ENCODE peak calls at places on chromosome 17, in six cellular contexts. O, D, Y, V, P and J are unnamed samples.

GRCh38 chr17:39608601-39609000 is 881 bp upstream of the NEUROD2 start:
- DNase-seq in O (no peak), D (no peak), Y (no peak), V (no peak), P (no peak), J (no peak)

GRCh38 chr17:65588194-65588808 is 26.9 kb upstream of the AXIN2 start:
- DNase-seq in O (no peak), D (no peak), Y (no peak), V (no peak), P (peak), J (no peak)

GRCh38 chr17:43664096-43664495 is 2.4 kb upstream of the MEOX1 start:
- DNase-seq in O (no peak), D (no peak), Y (no peak), V (no peak), P (no peak), J (no peak)

GRCh38 chr17:58786586-58787295 is 31.1 kb downstream of the PPM1E start:
- DNase-seq in O (no peak), D (peak), Y (no peak), V (peak), P (no peak), J (peak)

GRCh38 chr17:29091591-29092291 is 48.8 kb downstream of the PIPOX start:
- DNase-seq in O (no peak), D (no peak), Y (no peak), V (peak), P (no peak), J (no peak)

GRCh38 chr17:31858647-31859486 is at the start of gene COPRS:
- DNase-seq in O (peak), D (peak), Y (peak), V (peak), P (peak), J (peak)

GRCh38 chr17:6713918-6714271 is 726 bp upstream of the SLC13A5 start:
- DNase-seq in O (no peak), D (no peak), Y (peak), V (no peak), P (no peak), J (no peak)

GRCh38 chr17:17693253-17693954 is 12.1 kb downstream of the RAI1 start:
- DNase-seq in O (no peak), D (peak), Y (peak), V (peak), P (peak), J (no peak)

GRCh38 chr17:38969281-38969680 is 2.1 kb upstream of the FBXO47 start:
- DNase-seq in O (no peak), D (no peak), Y (no peak), V (peak), P (peak), J (no peak)

DNA sequence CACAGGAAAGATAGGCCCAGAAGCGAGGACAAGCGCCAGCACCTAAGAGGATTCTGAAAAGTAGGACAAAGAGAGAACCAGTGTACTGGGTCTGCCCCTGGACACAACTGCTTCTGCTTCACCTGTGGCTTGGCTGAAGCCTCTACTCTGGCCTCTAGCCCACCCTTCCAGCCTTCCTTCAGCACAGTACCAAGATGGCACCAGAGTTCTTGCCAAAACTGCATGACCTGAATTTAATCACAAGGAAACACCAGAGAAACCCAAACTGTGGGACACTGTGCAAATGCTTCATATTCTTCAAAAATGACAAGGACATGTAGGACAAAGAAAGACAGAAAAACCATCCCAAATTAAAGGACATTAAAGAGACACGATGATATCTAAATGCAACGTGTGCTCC is 116.6 kb downstream of the SMG6 start:
- DNase-seq in O (no peak), D (no peak), Y (no peak), V (no peak), P (no peak), J (no peak)
- TF ChIP-seq CTCF in O (no peak), D (no peak), Y (no peak), V (no peak), P (no peak), J (no peak)

DNA sequence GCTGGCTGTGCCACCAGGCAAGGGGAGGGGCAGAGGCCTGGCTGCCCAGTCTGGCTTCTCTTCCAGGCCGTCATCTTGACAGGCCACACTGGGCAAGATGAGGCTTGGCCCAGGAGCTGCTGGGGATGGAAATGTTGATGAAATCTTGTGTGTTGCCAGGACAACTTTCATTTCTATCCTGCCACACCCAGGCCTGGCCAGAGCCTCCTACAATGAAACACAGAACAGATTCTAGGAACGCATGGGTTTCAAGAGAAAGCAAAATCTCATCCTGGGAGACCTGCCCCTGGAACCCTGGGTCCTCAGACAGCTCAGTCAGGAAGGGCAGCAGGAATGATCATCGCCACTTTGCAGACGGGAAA is 9.3 kb downstream of the HEXIM2 start:
- DNase-seq in O (no peak), D (peak), Y (no peak), V (peak), P (peak), J (peak)
- H3K4me3 ChIP-seq in O (no peak), D (no peak), Y (no peak), V (no peak), P (peak), J (peak)

DNA sequence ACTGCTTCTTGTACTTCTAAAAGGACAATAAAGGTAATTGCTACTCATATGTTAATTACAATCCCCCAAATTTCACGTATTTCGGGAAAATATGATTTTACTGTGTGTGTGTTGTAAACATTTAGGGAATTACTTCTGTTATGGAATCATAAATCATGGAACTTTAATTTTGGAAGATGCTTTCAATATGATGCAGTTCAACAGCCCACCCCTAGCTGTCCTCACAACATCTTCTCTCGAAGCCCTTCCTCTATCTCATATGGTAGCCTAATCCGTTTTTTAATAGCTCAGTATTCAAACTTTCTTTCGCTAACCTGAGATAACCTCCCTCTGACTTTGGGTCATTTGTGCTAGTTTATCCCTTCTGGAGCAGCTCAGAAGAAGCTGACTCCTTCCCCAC is 78.4 kb downstream of the ANKFN1 start:
- DNase-seq in O (no peak), D (no peak), Y (peak), V (no peak), P (no peak), J (peak)
- TF ChIP-seq CTCF in O (peak), D (no peak), Y (peak), V (peak), P (no peak), J (no peak)

GRCh38 chr17:78362671-78363070 is 2.8 kb upstream of the SOCS3 start:
- DNase-seq in O (no peak), D (no peak), Y (peak), V (no peak), P (no peak), J (no peak)
- H3K4me3 ChIP-seq in O (no peak), D (no peak), Y (no peak), V (no peak), P (no peak), J (no peak)

GRCh38 chr17:67343237-67343636 is 23.1 kb downstream of the PSMD12 start:
- DNase-seq in O (no peak), D (no peak), Y (no peak), V (no peak), P (no peak), J (no peak)
- TF ChIP-seq CTCF in O (no peak), D (no peak), Y (no peak), V (no peak), P (no peak), J (no peak)

GRCh38 chr17:45225051-45225700 is 3.5 kb downstream of the FMNL1 start:
- DNase-seq in O (peak), D (no peak), Y (no peak), V (no peak), P (no peak), J (no peak)

GRCh38 chr17:45225964-45226530 is 4.4 kb downstream of the FMNL1 start:
- DNase-seq in O (peak), D (no peak), Y (no peak), V (no peak), P (peak), J (no peak)

GRCh38 chr17:45227101-45227591 is 5.5 kb downstream of the FMNL1 start:
- DNase-seq in O (no peak), D (no peak), Y (no peak), V (no peak), P (no peak), J (no peak)

GRCh38 chr17:45227631-45228120 is 6.0 kb downstream of the FMNL1 start:
- DNase-seq in O (no peak), D (no peak), Y (no peak), V (no peak), P (no peak), J (no peak)

DNA sequence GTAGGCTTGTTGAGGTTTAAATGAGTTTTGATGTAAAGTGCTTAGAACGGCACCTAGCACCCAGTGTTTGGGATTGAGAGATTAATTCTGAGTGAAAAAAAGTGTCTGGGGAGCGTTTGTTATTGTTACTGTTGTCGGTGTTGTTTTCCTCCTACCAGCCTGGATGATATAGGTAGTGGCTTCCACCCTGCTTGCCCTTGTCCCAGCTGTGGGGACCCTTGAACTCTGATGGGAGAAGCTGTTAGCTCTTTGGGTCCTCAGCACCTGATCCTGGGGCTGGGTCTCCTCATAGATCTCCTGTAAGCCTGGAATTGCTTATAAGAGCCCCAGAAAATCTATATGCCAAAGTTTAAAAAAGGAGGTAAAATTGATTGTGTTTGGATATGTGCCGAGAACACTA is 4.9 kb downstream of the FMNL1 start:
- DNase-seq in O (no peak), D (no peak), Y (no peak), V (no peak), P (no peak), J (no peak)
- H3K4me3 ChIP-seq in O (peak), D (no peak), Y (no peak), V (no peak), P (peak), J (no peak)

DNA sequence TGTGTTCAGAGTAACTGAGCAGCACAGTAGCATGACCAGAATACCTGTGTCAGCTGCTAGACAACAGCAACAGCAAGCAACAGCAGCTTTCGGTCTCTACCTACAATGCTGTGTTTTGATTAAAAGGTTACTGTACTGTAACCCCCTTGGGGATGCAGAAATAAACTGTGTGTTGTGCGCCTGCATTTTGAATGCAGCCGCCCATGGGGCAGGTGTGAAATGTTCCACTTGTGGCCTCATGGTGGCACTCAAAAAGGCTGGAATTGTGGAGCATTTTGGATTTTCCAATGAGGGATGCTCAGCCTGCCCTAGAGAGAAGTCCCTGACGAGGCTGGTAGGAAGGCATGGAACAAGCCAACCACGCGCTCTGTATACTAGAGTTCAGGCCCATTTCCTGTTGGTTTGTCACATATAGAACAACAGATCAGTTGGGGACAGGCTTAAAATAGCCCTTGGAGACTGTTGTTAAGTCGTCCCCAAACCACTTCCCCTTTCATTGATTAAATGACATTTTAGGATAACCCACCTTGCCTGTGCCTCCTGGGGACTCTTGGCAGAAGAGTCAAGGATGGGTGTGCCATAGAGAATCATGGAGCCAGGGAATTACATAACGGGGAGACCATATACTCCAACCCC is 27.1 kb downstream of the SCPEP1 start:
- DNase-seq in O (no peak), D (no peak), Y (peak), V (no peak), P (no peak), J (no peak)
- TF ChIP-seq CTCF in O (peak), D (peak), Y (peak), V (peak), P (peak), J (no peak)

DNA sequence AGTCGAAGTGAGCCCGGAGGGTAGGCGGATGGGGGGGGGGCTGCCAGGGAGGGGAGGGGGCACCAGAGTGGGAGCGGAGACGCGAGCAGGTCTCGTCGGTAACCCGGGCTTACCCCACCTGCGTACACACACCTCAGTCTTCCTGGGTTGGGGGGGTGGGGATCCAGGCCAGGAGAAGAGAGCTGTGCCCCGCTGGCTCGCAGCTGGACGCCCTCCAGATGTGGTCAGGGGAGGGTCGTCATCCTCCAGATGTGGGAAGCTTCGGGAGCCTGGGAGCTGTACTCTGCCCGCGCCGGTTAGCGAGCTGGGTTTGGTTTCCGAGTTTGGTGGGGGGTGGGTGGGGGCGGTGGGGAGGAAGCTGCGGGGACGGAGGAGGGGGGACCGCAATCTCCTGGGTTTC is 1.3 kb downstream of the CACNA1G start:
- DNase-seq in O (no peak), D (no peak), Y (no peak), V (no peak), P (no peak), J (no peak)
- H3K4me3 ChIP-seq in O (no peak), D (peak), Y (peak), V (no peak), P (peak), J (no peak)

GRCh38 chr17:67862614-67863217 is 37.4 kb downstream of the BPTF start:
- DNase-seq in O (no peak), D (no peak), Y (peak), V (no peak), P (no peak), J (no peak)
- TF ChIP-seq CTCF in O (no peak), D (peak), Y (no peak), V (no peak), P (no peak), J (peak)